ENCODE peak calls at places on chromosomes 6 and 20, in five cellular contexts. V is K562, S is GM12878, U is HepG2, M is H1. D is an unnamed sample.

GRCh38 chr6:42336431-42336830 is 115.3 kb downstream of the TRERF1 start:
- DNase-seq in V (no peak), U (no peak), M (no peak), S (no peak), D (no peak)

GRCh38 chr20:50062006-50062838 is 50.7 kb downstream of the UBE2V1 start:
- DNase-seq in U (no peak), S (no peak), M (no peak), V (no peak), D (no peak)

GRCh38 chr6:131937703-131938631 is 13.2 kb downstream of the CCN2 start:
- DNase-seq in S (no peak), V (no peak), M (no peak), U (peak; percentile 100), D (no peak)

GRCh38 chr6:88636871-88637270 is 326.5 kb downstream of the RNGTT start:
- DNase-seq in U (no peak), S (no peak), V (no peak), M (no peak), D (no peak)

GRCh38 chr6:7108964-7109836 is 1.4 kb downstream of the RREB1 start:
- DNase-seq in M (no peak), U (peak; percentile 81), V (peak; percentile 49), S (no peak), D (peak; percentile 50)

GRCh38 chr6:31081872-31082271 is 30.5 kb downstream of the C6orf15 start:
- DNase-seq in S (no peak), U (no peak), V (no peak), M (no peak), D (no peak)

GRCh38 chr20:48169650-48170049 is 384.4 kb upstream of the SULF2 start:
- DNase-seq in U (no peak), S (no peak), V (no peak), M (no peak), D (no peak)

GRCh38 chr6:31822038-31822821 is 5.3 kb upstream of the HSPA1B start:
- DNase-seq in M (peak; percentile 74), U (peak; percentile 67), S (no peak), V (peak; percentile 95), D (peak; percentile 58)

GRCh38 chr6:22583927-22584326 is 14.6 kb downstream of the HDGFL1 start:
- DNase-seq in M (no peak), S (no peak), U (no peak), V (no peak), D (no peak)

GRCh38 chr20:63102720-63103375 is 96.1 kb upstream of the BHLHE23 start:
- DNase-seq in V (no peak), S (no peak), U (no peak), M (no peak), D (peak; percentile 40)

GRCh38 chr20:31721408-31722332 is 998 bp downstream of the BCL2L1 start:
- DNase-seq in U (no peak), V (no peak), S (no peak), M (no peak), D (peak; percentile 17)

GRCh38 chr20:51969191-51969590 is 166.9 kb upstream of the SALL4 start:
- DNase-seq in S (no peak), U (no peak), M (no peak), V (no peak), D (no peak)
- TF ChIP-seq SP1 in S (no peak), U (no peak), M (no peak), V (no peak), D (no peak)

GRCh38 chr20:38447931-38448675 is 13.0 kb upstream of the SNHG17 start:
- DNase-seq in S (no peak), M (no peak), U (peak; percentile 79), V (no peak), D (no peak)

GRCh38 chr20:38445901-38446425 is 10.8 kb upstream of the SNHG17 start:
- DNase-seq in V (no peak), S (no peak), U (no peak), M (no peak), D (no peak)

GRCh38 chr20:38449046-38449445 is 13.9 kb upstream of the SNHG17 start:
- DNase-seq in U (no peak), S (no peak), V (no peak), M (no peak), D (no peak)

GRCh38 chr20:38446441-38447209 is 11.5 kb upstream of the SNHG17 start:
- DNase-seq in S (peak; percentile 56), U (peak; percentile 90), V (peak; percentile 93), M (peak; percentile 97), D (peak; percentile 94)

DNA sequence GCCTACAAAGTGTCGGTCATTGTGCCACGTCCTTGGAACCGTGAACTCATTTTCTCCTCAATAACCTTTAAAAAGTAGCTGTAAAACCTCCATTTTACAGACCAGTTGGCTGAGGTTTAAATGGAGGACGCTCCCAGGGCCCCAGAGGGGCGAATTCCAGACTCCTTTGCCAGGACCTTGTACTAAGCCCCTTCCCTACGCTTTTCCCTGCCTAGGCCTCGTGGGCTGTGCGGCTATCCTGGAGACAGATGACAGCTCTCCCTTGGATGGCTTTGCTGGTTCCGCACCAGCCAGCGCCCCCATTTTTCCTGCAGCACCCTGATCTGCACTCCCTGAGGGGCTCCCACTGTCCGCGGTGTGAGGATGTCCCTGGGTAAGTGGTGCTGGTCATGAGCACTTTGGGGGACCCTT is 12.1 kb upstream of the SNHG17 start:
- DNase-seq in M (no peak), S (no peak), U (no peak), V (no peak), D (no peak)
- TF ChIP-seq USF2 in M (no peak), S (no peak), U (no peak), V (no peak), D (no peak)

GRCh38 chr6:15947923-15948322 is 181.0 kb upstream of the MYLIP start:
- DNase-seq in U (no peak), V (peak; percentile 34), M (no peak), S (no peak), D (no peak)
- TF ChIP-seq SP1 in U (no peak), V (no peak), M (no peak), S (no peak), D (no peak)

DNA sequence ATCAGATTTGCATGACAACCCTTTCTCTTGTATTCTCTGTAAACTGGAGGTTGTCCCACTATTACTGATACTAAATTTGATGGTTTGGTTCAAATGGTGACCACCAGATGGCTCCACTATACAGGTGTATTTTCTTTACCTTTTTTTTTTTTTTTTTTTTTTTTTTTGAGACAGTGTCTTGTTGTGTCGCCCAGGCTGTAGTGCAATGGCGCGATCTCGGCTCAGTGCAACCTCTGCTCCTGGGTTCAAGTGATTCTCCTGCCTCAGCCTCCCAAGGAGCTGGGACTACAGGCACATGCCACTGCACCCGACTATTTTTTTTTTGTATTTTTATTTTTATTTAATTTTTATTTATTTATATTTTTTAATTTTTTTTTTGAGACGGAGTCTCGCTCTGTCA is 6.6 kb upstream of the WTAP start:
- DNase-seq in M (no peak), S (no peak), U (peak; percentile 82), V (peak; percentile 58), D (no peak)
- TF ChIP-seq USF2 in M (no peak), S (no peak), U (no peak), V (no peak), D (no peak)

GRCh38 chr6:52124126-52125121 is 37.0 kb upstream of the PKHD1 start:
- DNase-seq in M (no peak), S (no peak), V (no peak), U (peak; percentile 8), D (no peak)
- TF ChIP-seq SP1 in M (no peak), S (no peak), V (no peak), U (no peak), D (no peak)

GRCh38 chr6:125950293-125950692 is 6.3 kb upstream of the HINT3 start:
- DNase-seq in S (no peak), M (no peak), V (peak; percentile 43), U (no peak), D (peak; percentile 47)

GRCh38 chr6:125954735-125955410 is 1.7 kb upstream of the HINT3 start:
- DNase-seq in U (no peak), S (no peak), M (no peak), V (no peak), D (no peak)

GRCh38 chr6:125952764-125953501 is 3.6 kb upstream of the HINT3 start:
- DNase-seq in V (no peak), M (peak; percentile 54), U (peak; percentile 65), S (no peak), D (peak; percentile 69)

GRCh38 chr6:125951323-125951722 is 5.2 kb upstream of the HINT3 start:
- DNase-seq in U (peak; percentile 74), M (no peak), V (no peak), S (no peak), D (no peak)

DNA sequence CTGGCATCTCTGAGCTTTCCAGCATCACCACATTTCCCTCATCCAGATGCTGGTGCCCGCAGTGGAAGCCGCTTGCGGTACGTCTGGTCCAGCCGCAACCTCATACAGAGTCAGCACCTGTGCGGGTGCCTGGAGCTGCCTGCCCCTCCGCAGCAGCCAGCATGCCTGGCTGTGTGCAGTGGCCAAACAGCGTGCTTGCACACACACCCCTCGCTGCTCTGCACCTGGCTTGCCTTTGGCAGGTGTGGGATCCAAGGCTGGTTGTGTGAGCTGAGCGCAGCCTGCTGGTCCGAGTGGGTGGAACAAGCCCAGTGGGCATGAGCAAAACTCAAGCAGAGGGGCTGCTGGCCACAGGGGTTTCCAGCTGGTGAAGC is 3.1 kb upstream of the HINT3 start:
- DNase-seq in M (peak; percentile 69), U (peak; percentile 74), V (no peak), S (no peak), D (peak; percentile 75)
- TF ChIP-seq USF2 in M (no peak), U (no peak), V (no peak), S (no peak), D (no peak)

DNA sequence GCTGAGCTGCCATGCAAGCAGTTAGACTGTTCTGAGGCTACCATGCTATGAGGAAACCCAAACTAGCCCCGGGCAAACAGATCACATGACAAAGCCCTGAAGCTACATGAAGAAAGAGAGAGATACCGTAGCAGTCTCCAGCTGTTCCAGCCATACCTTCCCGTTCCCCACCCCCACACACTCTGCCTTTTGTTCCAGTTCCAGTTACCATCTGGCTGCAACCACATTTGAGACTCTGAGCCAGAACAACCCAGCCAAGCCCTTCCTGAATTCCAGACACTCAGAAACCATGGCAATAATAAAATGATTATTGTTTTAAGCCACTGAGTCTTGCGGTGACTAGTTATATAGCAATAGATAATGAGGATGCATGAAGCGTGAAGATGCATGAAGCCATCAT is 28.3 kb downstream of the RIN2 start:
- DNase-seq in S (no peak), V (no peak), U (no peak), M (no peak), D (peak; percentile 27)
- TF ChIP-seq SP1 in S (no peak), V (no peak), U (no peak), M (peak; percentile 69), D (no peak)

GRCh38 chr20:25398363-25399037 is 7.9 kb upstream of the ABHD12 start:
- DNase-seq in U (peak; percentile 34), M (no peak), V (no peak), S (no peak), D (no peak)

GRCh38 chr20:25397827-25398226 is 7.2 kb upstream of the ABHD12 start:
- DNase-seq in V (no peak), S (no peak), U (no peak), M (no peak), D (no peak)

GRCh38 chr20:25407311-25408169 is at the start of gene GINS1:
- DNase-seq in S (peak; percentile 65), V (peak; percentile 90), U (peak; percentile 95), M (peak; percentile 100), D (peak; percentile 98)

GRCh38 chr20:25399038-25399430 is 8.4 kb upstream of the ABHD12 start:
- DNase-seq in V (peak; percentile 21), S (no peak), U (peak; percentile 91), M (no peak), D (no peak)

GRCh38 chr20:25402583-25402982 is 4.9 kb upstream of the GINS1 start:
- DNase-seq in U (no peak), M (no peak), S (no peak), V (no peak), D (peak; percentile 19)
- TF ChIP-seq USF2 in U (no peak), M (no peak), S (no peak), V (no peak), D (no peak)